ENCODE peak calls at places on chromosomes 6 and 20, in eight cellular contexts. R is midbrain, K is SW 1271, X is SHP77 treated with DMSO at 0.1 percent for 48 hours, T is AG08395, F is DMS53, U is NCI-H1417, S is renal cortical epithelial cell. Z is an unnamed sample.

GRCh38 chr6:49662231-49662876 is 25.7 kb upstream of the RHAG start:
- DNase-seq in F (no peak), S (no peak), T (no peak), R (no peak), U (no peak), K (no peak), X (no peak), Z (no peak)

GRCh38 chr20:40807771-40808170 is 118.7 kb upstream of the MAFB start:
- DNase-seq in X (no peak), T (no peak), K (no peak), U (no peak), S (no peak), R (no peak), F (no peak), Z (no peak)

GRCh38 chr20:53763707-53764415 is 170.2 kb upstream of the ZNF217 start:
- DNase-seq in T (peak; percentile 26), F (peak; percentile 90), S (peak; percentile 87), K (no peak), X (peak; percentile 44), R (no peak), U (no peak), Z (no peak)

GRCh38 chr20:8244637-8245036 is 112.6 kb downstream of the PLCB1 start:
- DNase-seq in R (peak; percentile 23), S (peak; percentile 47), F (peak; percentile 40), K (no peak), T (peak; percentile 30), U (no peak), X (no peak), Z (peak; percentile 20)

GRCh38 chr6:149043476-149044130 is 273.9 kb upstream of the TAB2 start:
- DNase-seq in X (no peak), T (no peak), R (no peak), S (no peak), U (no peak), F (peak; percentile 68), K (no peak), Z (no peak)

GRCh38 chr20:10427060-10427692 is 6.8 kb downstream of the MKKS start:
- DNase-seq in T (peak; percentile 61), S (peak; percentile 57), K (peak; percentile 46), F (peak; percentile 79), U (peak; percentile 26), R (peak; percentile 64), X (peak; percentile 17), Z (peak; percentile 28)

GRCh38 chr6:28090902-28091586 is 10.7 kb downstream of the ZNF165 start:
- DNase-seq in T (peak; percentile 10), X (no peak), F (no peak), K (no peak), U (no peak), R (no peak), S (no peak), Z (no peak)

GRCh38 chr20:11001767-11002540 is 328.2 kb upstream of the JAG1 start:
- DNase-seq in R (no peak), U (no peak), K (peak; percentile 95), S (peak; percentile 96), T (peak; percentile 50), F (peak; percentile 90), X (no peak), Z (no peak)

GRCh38 chr6:56851541-56852248 is 103.2 kb upstream of the BEND6 start:
- DNase-seq in S (peak; percentile 90), X (peak; percentile 58), R (peak; percentile 91), T (peak; percentile 84), K (no peak), U (peak; percentile 34), F (peak; percentile 84), Z (peak; percentile 63)

GRCh38 chr6:6984585-6985366 is 123.0 kb upstream of the RREB1 start:
- DNase-seq in T (no peak), S (no peak), X (no peak), F (peak; percentile 90), K (no peak), U (no peak), R (no peak), Z (no peak)

GRCh38 chr6:43275782-43276179 is 22.3 kb upstream of the SLC22A7 start:
- DNase-seq in T (no peak), R (no peak), S (no peak), U (no peak), F (no peak), K (no peak), X (no peak), Z (no peak)

GRCh38 chr6:153437193-153437592 is 306.1 kb upstream of the RGS17 start:
- DNase-seq in S (no peak), T (no peak), U (no peak), F (no peak), K (no peak), X (no peak), R (no peak), Z (no peak)

GRCh38 chr20:63843222-63843621 is 12.2 kb upstream of the ZBTB46 start:
- DNase-seq in F (peak; percentile 43), R (no peak), S (no peak), K (no peak), X (no peak), U (no peak), T (no peak), Z (no peak)

GRCh38 chr6:35238843-35239289 is 20.7 kb upstream of the ZNF76 start:
- DNase-seq in K (no peak), S (no peak), X (no peak), U (peak; percentile 53), R (no peak), F (no peak), T (no peak), Z (no peak)